ENCODE peak calls at places on chromosomes 13 and 19, in five cellular contexts. N, G, H, T and E are unnamed samples.

GRCh38 chr13:110938662-110939421 is 24.0 kb upstream of the ANKRD10 start:
- DNase-seq in N (no peak), G (no peak), H (no peak), T (no peak), E (no peak)

GRCh38 chr13:49376121-49376520 is 67.7 kb downstream of the CAB39L start:
- DNase-seq in N (no peak), G (no peak), H (no peak), T (no peak), E (no peak)

GRCh38 chr19:9912551-9913236 is 23.6 kb downstream of the OLFM2 start:
- DNase-seq in N (no peak), G (no peak), H (no peak), T (no peak), E (no peak)

GRCh38 chr13:44132710-44133109 is 240.9 kb upstream of the SERP2 start:
- DNase-seq in N (no peak), G (no peak), H (no peak), T (no peak), E (no peak)

GRCh38 chr19:18385675-18386542 is at the start of gene GDF15:
- DNase-seq in N (peak; percentile 21), G (peak; percentile 16), H (no peak), T (no peak), E (no peak)

GRCh38 chr19:13859361-13859880 is 17.5 kb upstream of the NANOS3 start:
- DNase-seq in N (no peak), G (no peak), H (no peak), T (no peak), E (no peak)

GRCh38 chr13:93714171-93714570 is 487.6 kb downstream of the GPC6 start:
- DNase-seq in N (no peak), G (no peak), H (no peak), T (no peak), E (no peak)

GRCh38 chr13:44868397-44868796 is 120.9 kb downstream of the NUFIP1 start:
- DNase-seq in N (no peak), G (no peak), H (no peak), T (no peak), E (no peak)

GRCh38 chr19:17536957-17537356 is 18.5 kb upstream of the COLGALT1 start:
- DNase-seq in N (no peak), G (no peak), H (no peak), T (no peak), E (no peak)

GRCh38 chr13:37381502-37381901 is 217.1 kb downstream of the POSTN start:
- DNase-seq in N (no peak), G (no peak), H (no peak), T (no peak), E (no peak)

GRCh38 chr13:44619651-44620050 is 43.5 kb upstream of the TSC22D1 start:
- DNase-seq in N (no peak), G (no peak), H (no peak), T (no peak), E (no peak)

GRCh38 chr13:21684576-21684975 is 13.7 kb downstream of the FGF9 start:
- DNase-seq in N (no peak), G (no peak), H (no peak), T (no peak), E (no peak)

GRCh38 chr13:113981611-113982295 is 7.9 kb upstream of the C13orf46 start:
- DNase-seq in N (no peak), G (no peak), H (no peak), T (no peak), E (no peak)

GRCh38 chr19:39405261-39405912 is 1.3 kb upstream of the ZFP36 start:
- DNase-seq in N (no peak), G (no peak), H (no peak), T (no peak), E (no peak)

GRCh38 chr13:20188649-20189553 is 3.8 kb downstream of the GJB2 start:
- DNase-seq in N (peak; percentile 19), G (no peak), H (no peak), T (no peak), E (no peak)